ENCODE peak calls at places on chromosome 1, in eight cellular contexts. P is BJ; U is T-cell; B is central memory CD4-positive, alpha-beta T cell; R is cardiac fibroblast; D is NCI-H1417 treated with DMSO at 0.1 percent for 48 hours; N is mammary epithelial cell; F is effector memory CD4-positive, alpha-beta T cell. E is an unnamed sample.

GRCh38 chr1:172382406-172382805 is 38.1 kb upstream of the C1orf105 start:
- DNase-seq in P (no peak), U (no peak), B (no peak), R (no peak), D (no peak), N (no peak), F (no peak), E (no peak)

GRCh38 chr1:42736152-42736551 is 3.9 kb downstream of the CLDN19 start:
- DNase-seq in P (no peak), U (no peak), B (no peak), R (peak), D (no peak), N (peak), F (no peak), E (no peak)

GRCh38 chr1:222329493-222330045 is 218.3 kb downstream of the HHIPL2 start:
- DNase-seq in P (no peak), U (no peak), B (no peak), R (no peak), D (no peak), N (no peak), F (no peak), E (no peak)

GRCh38 chr1:192443616-192444015 is 126.8 kb downstream of the RGS21 start:
- DNase-seq in P (no peak), U (no peak), B (no peak), R (peak), D (no peak), N (peak), F (no peak), E (no peak)

GRCh38 chr1:7456683-7457082 is 314.4 kb upstream of the VAMP3 start:
- DNase-seq in P (no peak), U (no peak), B (no peak), R (no peak), D (no peak), N (no peak), F (no peak), E (no peak)

GRCh38 chr1:98276514-98276913 is 355.7 kb upstream of the DPYD start:
- DNase-seq in P (no peak), U (no peak), B (no peak), R (no peak), D (no peak), N (no peak), F (no peak), E (no peak)

GRCh38 chr1:19625264-19625663 is 18.8 kb upstream of the NBL1 start:
- DNase-seq in P (no peak), U (no peak), B (no peak), R (no peak), D (no peak), N (no peak), F (no peak), E (no peak)

GRCh38 chr1:72547412-72547811 is 265.1 kb upstream of the NEGR1 start:
- DNase-seq in P (no peak), U (no peak), B (no peak), R (peak), D (no peak), N (no peak), F (no peak), E (no peak)

GRCh38 chr1:229295745-229296144 is 24.8 kb downstream of the RAB4A start:
- DNase-seq in P (no peak), U (no peak), B (no peak), R (no peak), D (no peak), N (no peak), F (no peak), E (no peak)

GRCh38 chr1:224500802-224501201 is 66.2 kb upstream of the WDR26 start:
- DNase-seq in P (no peak), U (no peak), B (no peak), R (no peak), D (no peak), N (no peak), F (no peak), E (no peak)

GRCh38 chr1:60984066-60984799 is 98.1 kb upstream of the NFIA start:
- DNase-seq in P (no peak), U (no peak), B (no peak), R (peak), D (no peak), N (peak), F (no peak), E (no peak)

GRCh38 chr1:33181038-33181861 is 593 bp downstream of the TRIM62 start:
- DNase-seq in P (no peak), U (peak), B (peak), R (peak), D (no peak), N (peak), F (peak), E (peak)

GRCh38 chr1:35576061-35576765 is 3.1 kb downstream of the TFAP2E start:
- DNase-seq in P (no peak), U (no peak), B (no peak), R (no peak), D (no peak), N (no peak), F (no peak), E (no peak)

GRCh38 chr1:157542676-157543075 is 9.6 kb downstream of the FCRL5 start:
- DNase-seq in P (no peak), U (no peak), B (no peak), R (no peak), D (no peak), N (no peak), F (no peak), E (no peak)

GRCh38 chr1:99503276-99503747 is 142.6 kb upstream of the PALMD start:
- DNase-seq in P (no peak), U (no peak), B (no peak), R (peak), D (no peak), N (peak), F (no peak), E (no peak)

GRCh38 chr1:58722967-58723366 is 23.1 kb upstream of the MYSM1 start:
- DNase-seq in P (no peak), U (no peak), B (no peak), R (peak), D (no peak), N (no peak), F (no peak), E (no peak)

GRCh38 chr1:234963180-234963903 is 165.3 kb downstream of the TOMM20 start:
- DNase-seq in P (peak), U (peak), B (peak), R (peak), D (no peak), N (no peak), F (peak), E (peak)

GRCh38 chr1:207404849-207405525 is 49.1 kb upstream of the CR2 start:
- DNase-seq in P (peak), U (no peak), B (peak), R (peak), D (peak), N (peak), F (no peak), E (no peak)

GRCh38 chr1:218499021-218499691 is 154.0 kb downstream of the TGFB2 start:
- DNase-seq in P (peak), U (no peak), B (no peak), R (peak), D (no peak), N (peak), F (no peak), E (no peak)

GRCh38 chr1:206503591-206504362 is 3.6 kb upstream of the RASSF5 start:
- DNase-seq in P (peak), U (no peak), B (no peak), R (peak), D (no peak), N (peak), F (no peak), E (no peak)

GRCh38 chr1:201546093-201546492 is 7.2 kb downstream of the NAV1 start:
- DNase-seq in P (no peak), U (no peak), B (no peak), R (no peak), D (no peak), N (no peak), F (no peak), E (no peak)

GRCh38 chr1:47568763-47569162 is 130.9 kb downstream of the FOXD2 start:
- DNase-seq in P (no peak), U (no peak), B (no peak), R (no peak), D (no peak), N (no peak), F (no peak), E (no peak)

GRCh38 chr1:198444792-198445191 is 95.7 kb downstream of the ATP6V1G3 start:
- DNase-seq in P (no peak), U (no peak), B (no peak), R (peak), D (no peak), N (peak), F (no peak), E (no peak)

GRCh38 chr1:177255411-177255810 is 84.7 kb downstream of the BRINP2 start:
- DNase-seq in P (no peak), U (no peak), B (no peak), R (peak), D (no peak), N (peak), F (no peak), E (no peak)

GRCh38 chr1:109803901-109804331 is 40.2 kb upstream of the EPS8L3 start:
- DNase-seq in P (no peak), U (no peak), B (no peak), R (peak), D (no peak), N (no peak), F (no peak), E (no peak)

GRCh38 chr1:43197343-43198127 is 25.4 kb downstream of the CFAP57 start:
- DNase-seq in P (no peak), U (no peak), B (no peak), R (no peak), D (no peak), N (no peak), F (no peak), E (no peak)

GRCh38 chr1:24216254-24216653 is 29.2 kb upstream of the IFNLR1 start:
- DNase-seq in P (no peak), U (no peak), B (no peak), R (no peak), D (no peak), N (no peak), F (no peak), E (no peak)

GRCh38 chr1:184362876-184363275 is 24.0 kb upstream of the C1orf21 start:
- DNase-seq in P (peak), U (no peak), B (no peak), R (peak), D (no peak), N (no peak), F (no peak), E (no peak)

GRCh38 chr1:197965132-197965707 is 48.0 kb downstream of the LHX9 start:
- DNase-seq in P (no peak), U (no peak), B (no peak), R (no peak), D (no peak), N (no peak), F (no peak), E (no peak)

GRCh38 chr1:228178737-228179720 is 13.4 kb downstream of the IBA57 start:
- DNase-seq in P (no peak), U (no peak), B (no peak), R (no peak), D (no peak), N (no peak), F (no peak), E (no peak)

GRCh38 chr1:22359427-22359826 is 92.2 kb upstream of the ZBTB40 start:
- DNase-seq in P (no peak), U (no peak), B (no peak), R (no peak), D (no peak), N (no peak), F (no peak), E (no peak)

GRCh38 chr1:2271841-2272655 is 43.9 kb downstream of the SKI start:
- DNase-seq in P (no peak), U (no peak), B (no peak), R (no peak), D (no peak), N (no peak), F (no peak), E (no peak)

E was measured in T-helper 22 cell.